ENCODE peak calls at places on chromosomes 2 and 18, in five cellular contexts. D, M, X, H and I are unnamed samples.
A peak's percentile ranks its signal among the peaks of the same experiment; 100 is the strongest.

GRCh38 chr2:25293145-25293544 is 48.6 kb downstream of the DNMT3A start:
- DNase-seq in D (no peak), M (no peak), X (no peak), H (no peak), I (no peak)

GRCh38 chr2:52260904-52261303 is 1229.0 kb upstream of the NRXN1 start:
- DNase-seq in D (peak; percentile 22), M (no peak), X (no peak), H (no peak), I (no peak)

GRCh38 chr18:31275722-31276463 is 42.1 kb upstream of the DSG1 start:
- DNase-seq in D (no peak), M (no peak), X (no peak), H (peak; percentile 41), I (no peak)

GRCh38 chr18:27609221-27609620 is 424.1 kb upstream of the CHST9 start:
- DNase-seq in D (no peak), M (no peak), X (no peak), H (no peak), I (no peak)

GRCh38 chr2:28552045-28552823 is 56.4 kb downstream of the PLB1 start:
- DNase-seq in D (peak; percentile 67), M (no peak), X (no peak), H (no peak), I (no peak)

GRCh38 chr18:69574401-69574800 is 173.7 kb downstream of the DOK6 start:
- DNase-seq in D (peak; percentile 3), M (no peak), X (no peak), H (no peak), I (no peak)

GRCh38 chr2:201971516-201972228 is 62.0 kb upstream of the FZD7 start:
- DNase-seq in D (peak; percentile 69), M (no peak), X (no peak), H (no peak), I (no peak)

GRCh38 chr2:6919912-6920905 is 3.0 kb downstream of the RNF144A start:
- DNase-seq in D (no peak), M (no peak), X (no peak), H (no peak), I (no peak)

GRCh38 chr18:70671889-70672551 is 383.2 kb downstream of the SOCS6 start:
- DNase-seq in D (no peak), M (no peak), X (no peak), H (no peak), I (no peak)

GRCh38 chr2:223597071-223597470 is 5.1 kb downstream of the SCG2 start:
- DNase-seq in D (peak; percentile 17), M (no peak), X (no peak), H (no peak), I (no peak)

GRCh38 chr2:191622374-191623320 is 55.3 kb upstream of the NABP1 start:
- DNase-seq in D (no peak), M (no peak), X (no peak), H (no peak), I (no peak)

GRCh38 chr2:112276954-112277353 is 1.6 kb downstream of the ZC3H6 start:
- DNase-seq in D (peak; percentile 24), M (no peak), X (no peak), H (no peak), I (no peak)

GRCh38 chr2:120541553-120541932 is 194.1 kb upstream of the GLI2 start:
- DNase-seq in D (no peak), M (no peak), X (no peak), H (no peak), I (no peak)

GRCh38 chr2:61855178-61855523 is 1.3 kb upstream of the FAM161A start:
- DNase-seq in D (no peak), M (peak; percentile 5), X (no peak), H (peak; percentile 49), I (no peak)

GRCh38 chr18:48408727-48409590 is at the start of gene ZBTB7C:
- DNase-seq in D (no peak), M (peak; percentile 10), X (peak; percentile 62), H (peak; percentile 37), I (peak; percentile 54)

GRCh38 chr2:173205375-173205774 is 129.7 kb downstream of the MAP3K20 start:
- DNase-seq in D (peak; percentile 98), M (no peak), X (no peak), H (no peak), I (no peak)

GRCh38 chr2:108936076-108936867 is 52.7 kb downstream of the EDAR start:
- DNase-seq in D (no peak), M (no peak), X (no peak), H (no peak), I (no peak)

GRCh38 chr2:66495788-66496640 is 61.1 kb downstream of the MEIS1 start:
- DNase-seq in D (peak; percentile 85), M (no peak), X (no peak), H (peak; percentile 23), I (no peak)

GRCh38 chr2:67709835-67710234 is 312.7 kb downstream of the ETAA1 start:
- DNase-seq in D (no peak), M (no peak), X (no peak), H (no peak), I (no peak)

GRCh38 chr18:63953811-63954210 is 4.7 kb downstream of the HMSD start:
- DNase-seq in D (peak; percentile 13), M (no peak), X (no peak), H (no peak), I (no peak)

GRCh38 chr2:239548491-239548890 is 147.7 kb upstream of the HDAC4 start:
- DNase-seq in D (no peak), M (peak; percentile 45), X (no peak), H (no peak), I (no peak)

GRCh38 chr2:203551653-203552250 is 16.7 kb upstream of the RAPH1 start:
- DNase-seq in D (peak; percentile 41), M (no peak), X (no peak), H (peak; percentile 35), I (no peak)

GRCh38 chr2:85872536-85873161 is 16.1 kb downstream of the ST3GAL5 start:
- DNase-seq in D (no peak), M (no peak), X (no peak), H (no peak), I (no peak)